ENCODE peak calls at places on chromosomes 6 and 20, in seven cellular contexts. X, G, U, O, L, Q and H are unnamed samples.

GRCh38 chr6:112839525-112839961 is 492.4 kb downstream of the RFPL4B start:
- DNase-seq in X (no peak), G (no peak), U (no peak), O (no peak), L (no peak), Q (peak), H (no peak)

GRCh38 chr6:129748901-129749748 is 39.1 kb upstream of the ARHGAP18 start:
- DNase-seq in X (peak), G (no peak), U (no peak), O (peak), L (no peak), Q (peak), H (peak)

GRCh38 chr20:15930324-15931305 is 642.6 kb downstream of the KIF16B start:
- DNase-seq in X (no peak), G (no peak), U (no peak), O (no peak), L (peak), Q (peak), H (no peak)

GRCh38 chr20:35344354-35344837 is 52.2 kb upstream of the FAM83C start:
- DNase-seq in X (no peak), G (no peak), U (no peak), O (no peak), L (no peak), Q (peak), H (no peak)

GRCh38 chr6:125888989-125889656 is 67.4 kb upstream of the HINT3 start:
- DNase-seq in X (peak), G (no peak), U (no peak), O (peak), L (no peak), Q (peak), H (peak)

GRCh38 chr6:166530211-166531045 is 56.0 kb downstream of the RAMACL start:
- DNase-seq in X (no peak), G (no peak), U (no peak), O (no peak), L (no peak), Q (no peak), H (no peak)

GRCh38 chr6:26311012-26311384 is 54.0 kb upstream of the BTN3A2 start:
- DNase-seq in X (peak), G (no peak), U (peak), O (peak), L (peak), Q (peak), H (peak)

GRCh38 chr6:108558372-108559096 is 2.2 kb upstream of the FOXO3 start:
- DNase-seq in X (peak), G (peak), U (peak), O (peak), L (peak), Q (peak), H (peak)

GRCh38 chr20:62776692-62777527 is 19.4 kb upstream of the MRGBP start:
- DNase-seq in X (peak), G (no peak), U (peak), O (peak), L (no peak), Q (no peak), H (peak)

GRCh38 chr6:140427842-140428241 is 1053.4 kb upstream of the CITED2 start:
- DNase-seq in X (no peak), G (no peak), U (no peak), O (no peak), L (no peak), Q (no peak), H (no peak)

GRCh38 chr6:150857062-150857905 is 8.2 kb upstream of the MTHFD1L start:
- DNase-seq in X (no peak), G (no peak), U (no peak), O (no peak), L (no peak), Q (peak), H (no peak)

GRCh38 chr6:169078399-169079145 is 175.1 kb downstream of the THBS2 start:
- DNase-seq in X (no peak), G (no peak), U (no peak), O (no peak), L (no peak), Q (no peak), H (no peak)

GRCh38 chr20:42123981-42124473 is 505.9 kb upstream of the CHD6 start:
- DNase-seq in X (no peak), G (no peak), U (no peak), O (no peak), L (peak), Q (no peak), H (no peak)

GRCh38 chr6:11025911-11026635 is 18.0 kb downstream of the ELOVL2 start:
- DNase-seq in X (no peak), G (no peak), U (no peak), O (peak), L (no peak), Q (no peak), H (no peak)

GRCh38 chr6:90194371-90194841 is 102.2 kb downstream of the BACH2 start:
- DNase-seq in X (no peak), G (no peak), U (no peak), O (no peak), L (no peak), Q (peak), H (no peak)

GRCh38 chr6:126252154-126252553 is 87.8 kb upstream of the CENPW start:
- DNase-seq in X (no peak), G (no peak), U (no peak), O (no peak), L (no peak), Q (no peak), H (no peak)

GRCh38 chr6:160430741-160431140 is 82.6 kb downstream of the SLC22A3 start:
- DNase-seq in X (no peak), G (no peak), U (no peak), O (no peak), L (no peak), Q (no peak), H (no peak)

GRCh38 chr20:54161008-54161820 is 12.6 kb downstream of the CYP24A1 start:
- DNase-seq in X (no peak), G (no peak), U (no peak), O (no peak), L (no peak), Q (no peak), H (no peak)

GRCh38 chr6:79240509-79240908 is 6.0 kb upstream of the HMGN3 start:
- DNase-seq in X (no peak), G (no peak), U (no peak), O (no peak), L (no peak), Q (no peak), H (no peak)

GRCh38 chr6:33977606-33978438 is 168.1 kb downstream of the GRM4 start:
- DNase-seq in X (no peak), G (peak), U (no peak), O (no peak), L (no peak), Q (no peak), H (no peak)

GRCh38 chr6:165615629-165616028 is 47.4 kb downstream of the PDE10A start:
- DNase-seq in X (no peak), G (no peak), U (no peak), O (no peak), L (no peak), Q (peak), H (no peak)

GRCh38 chr6:154179443-154179842 is 140.4 kb downstream of the OPRM1 start:
- DNase-seq in X (no peak), G (no peak), U (no peak), O (no peak), L (no peak), Q (no peak), H (no peak)

GRCh38 chr20:23636182-23636907 is 1.4 kb downstream of the CST3 start:
- DNase-seq in X (no peak), G (no peak), U (no peak), O (no peak), L (no peak), Q (no peak), H (no peak)

GRCh38 chr6:115191989-115192388 is 849.2 kb upstream of the HS3ST5 start:
- DNase-seq in X (no peak), G (no peak), U (no peak), O (no peak), L (no peak), Q (no peak), H (no peak)

GRCh38 chr20:23049201-23049932 is at the start of gene THBD:
- DNase-seq in X (no peak), G (peak), U (peak), O (no peak), L (no peak), Q (peak), H (peak)

GRCh38 chr6:167806061-167806700 is 20.5 kb upstream of the AFDN start:
- DNase-seq in X (no peak), G (no peak), U (no peak), O (no peak), L (no peak), Q (no peak), H (no peak)

GRCh38 chr20:47335251-47336012 is 21.1 kb downstream of the ZMYND8 start:
- DNase-seq in X (no peak), G (no peak), U (no peak), O (no peak), L (peak), Q (no peak), H (no peak)

GRCh38 chr6:474454-475185 is 83.1 kb downstream of the IRF4 start:
- DNase-seq in X (peak), G (no peak), U (peak), O (peak), L (peak), Q (no peak), H (peak)

GRCh38 chr20:37454636-37455035 is 66.4 kb upstream of the NNAT start:
- DNase-seq in X (no peak), G (no peak), U (no peak), O (no peak), L (no peak), Q (no peak), H (no peak)

GRCh38 chr6:99349620-99350141 is at the start of gene FAXC:
- DNase-seq in X (no peak), G (peak), U (peak), O (peak), L (peak), Q (no peak), H (no peak)

GRCh38 chr20:8292793-8293192 is 160.7 kb downstream of the PLCB1 start:
- DNase-seq in X (no peak), G (no peak), U (no peak), O (no peak), L (no peak), Q (no peak), H (peak)